ENCODE peak calls at places on chromosome 16, in four cellular contexts. One of them, this sample, is unnamed.

GRCh38 chr16:87344931-87345631 is 27.9 kb upstream of the C16orf95 start:
- DNase-seq in mesothelial cell of epicardium: no peak
- DNase-seq in heart left ventricle: peak
- DNase-seq in MM.1S: no peak
- DNase-seq in this sample: no peak

GRCh38 chr16:65336169-65336568 is 214.3 kb upstream of the CDH11 start:
- DNase-seq in heart left ventricle: no peak
- DNase-seq in MM.1S: no peak
- DNase-seq in mesothelial cell of epicardium: no peak
- DNase-seq in this sample: no peak

GRCh38 chr16:89867918-89868317 is 5.5 kb upstream of the TCF25 start:
- DNase-seq in MM.1S: no peak
- DNase-seq in mesothelial cell of epicardium: no peak
- DNase-seq in heart left ventricle: no peak
- DNase-seq in this sample: no peak

GRCh38 chr16:520847-521246 is 6.7 kb upstream of the CAPN15 start:
- DNase-seq in mesothelial cell of epicardium: no peak
- DNase-seq in MM.1S: no peak
- DNase-seq in heart left ventricle: no peak
- DNase-seq in this sample: no peak

GRCh38 chr16:57022445-57022844 is 33.1 kb downstream of the NLRC5 start:
- DNase-seq in MM.1S: no peak
- DNase-seq in mesothelial cell of epicardium: no peak
- DNase-seq in heart left ventricle: no peak
- DNase-seq in this sample: no peak

GRCh38 chr16:2148714-2149629 is 547 bp downstream of the RAB26 start:
- DNase-seq in MM.1S: peak
- DNase-seq in mesothelial cell of epicardium: no peak
- DNase-seq in heart left ventricle: no peak
- DNase-seq in this sample: no peak

GRCh38 chr16:48918520-48919258 is 308.7 kb upstream of the N4BP1 start:
- DNase-seq in mesothelial cell of epicardium: no peak
- DNase-seq in MM.1S: no peak
- DNase-seq in heart left ventricle: no peak
- DNase-seq in this sample: no peak

GRCh38 chr16:239948-240277 is 5.3 kb downstream of the FAM234A start:
- DNase-seq in heart left ventricle: no peak
- DNase-seq in MM.1S: no peak
- DNase-seq in mesothelial cell of epicardium: no peak
- DNase-seq in this sample: no peak

GRCh38 chr16:75566889-75567255 is 693 bp downstream of the GABARAPL2 start:
- DNase-seq in MM.1S: peak
- DNase-seq in mesothelial cell of epicardium: peak
- DNase-seq in heart left ventricle: no peak
- DNase-seq in this sample: no peak

GRCh38 chr16:86222965-86223551 is 287.3 kb upstream of the FOXF1 start:
- DNase-seq in mesothelial cell of epicardium: peak
- DNase-seq in MM.1S: no peak
- DNase-seq in heart left ventricle: no peak
- DNase-seq in this sample: no peak
- TF ChIP-seq CTCF in mesothelial cell of epicardium: no peak
- TF ChIP-seq CTCF in MM.1S: no peak
- TF ChIP-seq CTCF in heart left ventricle: no peak
- TF ChIP-seq CTCF in this sample: no peak

DNA sequence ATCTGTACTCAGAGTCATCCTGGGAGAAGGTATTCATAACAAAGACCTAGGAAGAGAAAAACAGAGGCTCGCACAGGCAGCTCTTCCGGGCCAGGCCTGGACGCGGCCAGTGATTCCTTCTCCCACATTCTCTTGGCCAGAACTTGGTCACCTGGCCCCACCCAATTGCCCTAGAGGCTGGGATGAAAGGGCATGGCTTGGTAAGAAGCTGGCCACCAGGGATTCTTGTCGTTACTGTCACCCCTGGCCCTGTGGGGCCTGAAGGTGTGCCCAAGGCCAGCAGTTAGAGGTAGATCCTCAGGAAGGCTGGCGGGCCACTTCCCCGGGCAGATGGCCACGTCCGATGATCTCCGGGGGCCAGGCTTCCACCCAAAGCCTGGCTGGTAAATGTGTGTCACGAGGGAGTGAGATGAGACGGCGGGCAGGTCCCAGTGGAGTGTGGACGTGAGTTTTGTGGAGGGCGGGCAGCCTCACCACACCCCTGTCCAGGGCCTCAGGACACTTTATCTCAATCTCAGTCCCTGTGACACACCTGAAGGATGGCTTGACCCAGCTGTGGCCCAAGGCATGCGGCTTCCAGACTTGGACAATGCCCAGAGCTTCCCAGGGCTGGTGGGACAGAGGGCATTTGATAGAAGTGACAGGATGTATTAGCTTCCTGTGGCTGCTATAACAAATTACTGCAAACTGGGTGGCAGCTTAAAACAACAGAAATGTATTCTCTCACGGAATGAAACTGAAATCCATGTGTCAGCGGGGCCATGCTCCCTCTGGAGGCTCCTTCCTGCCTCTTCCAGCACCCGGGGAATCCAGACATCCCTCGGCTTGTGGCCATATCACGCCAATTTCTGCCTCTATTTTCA is 66.3 kb upstream of the GSE1 start:
- DNase-seq in heart left ventricle: no peak
- DNase-seq in MM.1S: no peak
- DNase-seq in mesothelial cell of epicardium: no peak
- DNase-seq in this sample: no peak
- TF ChIP-seq CTCF in heart left ventricle: peak
- TF ChIP-seq CTCF in MM.1S: no peak
- TF ChIP-seq CTCF in mesothelial cell of epicardium: no peak
- TF ChIP-seq CTCF in this sample: no peak

GRCh38 chr16:51049276-51049675 is 101.8 kb downstream of the SALL1 start:
- DNase-seq in mesothelial cell of epicardium: no peak
- DNase-seq in heart left ventricle: no peak
- DNase-seq in MM.1S: no peak
- DNase-seq in this sample: no peak

GRCh38 chr16:51048544-51048943 is 102.5 kb downstream of the SALL1 start:
- DNase-seq in MM.1S: no peak
- DNase-seq in heart left ventricle: no peak
- DNase-seq in mesothelial cell of epicardium: no peak
- DNase-seq in this sample: no peak

GRCh38 chr16:51050379-51050710 is 100.7 kb downstream of the SALL1 start:
- DNase-seq in heart left ventricle: no peak
- DNase-seq in mesothelial cell of epicardium: no peak
- DNase-seq in MM.1S: no peak
- DNase-seq in this sample: no peak

GRCh38 chr16:51051671-51052070 is 99.4 kb downstream of the SALL1 start:
- DNase-seq in MM.1S: no peak
- DNase-seq in heart left ventricle: no peak
- DNase-seq in mesothelial cell of epicardium: no peak
- DNase-seq in this sample: no peak

DNA sequence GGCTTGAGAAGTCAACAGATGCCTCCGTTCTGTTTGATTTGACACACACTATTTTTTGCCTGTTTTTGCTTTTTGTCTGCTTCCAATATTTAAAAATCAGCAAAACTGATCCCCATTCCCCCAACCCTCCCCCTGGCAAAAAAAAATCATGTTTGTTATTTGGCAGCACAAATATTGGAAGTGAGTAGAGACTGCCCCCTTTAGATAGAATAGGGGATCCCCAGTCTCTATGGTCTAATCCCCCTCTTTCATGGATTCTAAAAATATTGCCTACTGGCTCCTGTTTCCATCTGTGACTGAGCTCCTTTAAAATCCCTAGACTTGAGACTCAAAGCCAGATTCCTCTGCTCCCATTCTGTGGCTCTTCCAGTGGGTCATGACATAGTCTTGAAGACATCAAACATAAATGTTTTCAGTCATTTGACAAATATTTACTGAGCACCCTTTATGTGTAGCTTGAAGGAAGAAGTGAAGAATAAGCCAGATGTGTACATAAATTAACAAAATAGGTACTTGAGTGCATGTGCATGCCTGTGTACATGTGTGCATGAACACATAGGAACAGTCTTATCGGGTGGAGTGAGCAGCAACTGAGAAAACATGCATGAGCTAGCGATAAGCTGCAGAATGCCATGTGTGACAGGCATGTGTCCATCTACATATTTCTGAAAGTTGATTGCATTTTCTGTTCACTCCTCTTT is 101.2 kb downstream of the SALL1 start:
- DNase-seq in heart left ventricle: no peak
- DNase-seq in mesothelial cell of epicardium: no peak
- DNase-seq in MM.1S: no peak
- DNase-seq in this sample: no peak
- TF ChIP-seq CTCF in heart left ventricle: no peak
- TF ChIP-seq CTCF in mesothelial cell of epicardium: no peak
- TF ChIP-seq CTCF in MM.1S: no peak
- TF ChIP-seq CTCF in this sample: no peak

DNA sequence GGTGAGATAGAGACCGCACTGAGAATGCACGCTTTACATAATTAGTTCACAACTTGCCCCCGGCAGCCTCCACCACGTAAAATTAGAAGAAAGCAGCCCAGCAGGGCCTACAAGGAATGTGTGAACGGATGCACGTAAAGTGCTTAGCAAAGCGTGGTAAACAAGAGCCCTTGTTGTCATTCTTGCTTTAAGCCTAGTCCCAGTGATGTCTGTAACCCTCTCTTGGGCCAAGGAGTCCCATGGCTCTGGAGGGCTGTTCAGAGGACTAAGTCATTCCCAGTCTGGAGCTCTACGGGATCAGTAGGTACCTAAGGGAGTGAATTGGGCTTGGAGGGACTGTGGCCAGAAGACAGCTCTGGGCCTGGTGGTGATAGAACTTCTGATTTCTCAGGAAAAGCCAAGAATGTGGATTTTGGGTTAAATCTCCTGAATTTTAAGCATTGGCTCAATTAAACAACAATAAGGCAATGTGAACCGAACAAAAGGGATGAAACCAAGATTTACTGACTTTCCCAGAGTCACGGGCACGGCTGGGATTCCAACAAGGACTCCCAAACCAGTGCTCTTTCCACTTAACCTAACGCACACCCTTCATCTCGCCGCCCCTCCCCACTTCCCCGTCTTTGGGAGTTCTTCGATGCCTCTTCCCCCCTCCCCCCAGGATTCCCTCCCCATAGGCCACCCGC is 775 bp upstream of the CHP2 start:
- DNase-seq in heart left ventricle: no peak
- DNase-seq in mesothelial cell of epicardium: no peak
- DNase-seq in MM.1S: no peak
- DNase-seq in this sample: no peak
- TF ChIP-seq CTCF in heart left ventricle: no peak
- TF ChIP-seq CTCF in mesothelial cell of epicardium: no peak
- TF ChIP-seq CTCF in MM.1S: no peak
- TF ChIP-seq CTCF in this sample: no peak

GRCh38 chr16:67246945-67247697 is at the start of gene FHOD1:
- DNase-seq in MM.1S: peak
- DNase-seq in mesothelial cell of epicardium: peak
- DNase-seq in heart left ventricle: peak
- DNase-seq in this sample: peak
- TF ChIP-seq CTCF in MM.1S: peak
- TF ChIP-seq CTCF in mesothelial cell of epicardium: no peak
- TF ChIP-seq CTCF in heart left ventricle: no peak
- TF ChIP-seq CTCF in this sample: no peak

DNA sequence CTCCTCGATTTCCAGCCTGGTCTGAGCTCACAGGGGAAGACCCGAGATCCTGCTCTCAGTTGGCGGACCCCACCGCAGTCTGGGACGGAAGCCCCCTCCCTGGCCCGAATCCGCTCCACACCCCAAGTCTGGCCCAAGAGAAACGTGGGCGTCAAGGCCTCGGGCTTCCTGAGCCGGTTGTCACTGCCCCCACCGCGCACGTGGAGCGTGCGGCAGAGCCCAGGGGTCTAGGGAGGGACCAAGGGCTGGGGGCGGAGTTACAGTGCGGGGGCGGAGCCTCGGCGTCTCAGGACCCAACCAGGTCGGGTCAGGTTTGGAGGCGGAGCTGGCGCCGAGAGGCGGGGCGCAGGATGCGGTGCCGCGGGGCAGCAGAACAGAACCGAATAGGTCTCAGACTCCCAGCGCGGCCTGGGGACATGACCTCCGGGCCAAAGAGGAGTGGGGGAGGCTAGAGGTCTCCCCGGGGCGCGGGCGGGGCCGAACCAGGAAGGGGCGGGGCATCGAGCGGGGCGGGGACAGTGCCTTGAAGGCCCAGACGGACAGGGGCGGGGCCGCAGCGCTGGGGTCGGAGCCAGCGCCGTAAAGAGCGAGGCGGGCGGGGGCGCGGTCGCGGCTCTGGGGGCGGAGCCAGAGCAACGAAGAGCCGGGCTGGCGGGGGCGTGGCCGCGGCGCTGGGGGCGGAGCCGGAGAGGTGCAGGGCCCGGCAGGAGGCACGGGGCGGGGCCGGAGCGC is 429 bp upstream of the ZFPM1 start:
- DNase-seq in heart left ventricle: peak
- DNase-seq in MM.1S: peak
- DNase-seq in mesothelial cell of epicardium: peak
- DNase-seq in this sample: peak
- TF ChIP-seq CTCF in heart left ventricle: no peak
- TF ChIP-seq CTCF in MM.1S: no peak
- TF ChIP-seq CTCF in mesothelial cell of epicardium: no peak
- TF ChIP-seq CTCF in this sample: no peak

GRCh38 chr16:82382521-82382920 is 212.5 kb upstream of the MPHOSPH6 start:
- DNase-seq in mesothelial cell of epicardium: no peak
- DNase-seq in heart left ventricle: no peak
- DNase-seq in MM.1S: no peak
- DNase-seq in this sample: no peak

GRCh38 chr16:82384897-82385296 is 214.9 kb upstream of the MPHOSPH6 start:
- DNase-seq in heart left ventricle: no peak
- DNase-seq in mesothelial cell of epicardium: no peak
- DNase-seq in MM.1S: no peak
- DNase-seq in this sample: no peak

GRCh38 chr16:82379601-82380000 is 209.6 kb upstream of the MPHOSPH6 start:
- DNase-seq in MM.1S: no peak
- DNase-seq in heart left ventricle: no peak
- DNase-seq in mesothelial cell of epicardium: no peak
- DNase-seq in this sample: no peak

GRCh38 chr16:82386771-82387170 is 216.7 kb upstream of the MPHOSPH6 start:
- DNase-seq in heart left ventricle: no peak
- DNase-seq in mesothelial cell of epicardium: no peak
- DNase-seq in MM.1S: no peak
- DNase-seq in this sample: no peak

GRCh38 chr16:82384017-82384416 is 214.0 kb upstream of the MPHOSPH6 start:
- DNase-seq in MM.1S: no peak
- DNase-seq in mesothelial cell of epicardium: no peak
- DNase-seq in heart left ventricle: no peak
- DNase-seq in this sample: no peak
- TF ChIP-seq CTCF in MM.1S: no peak
- TF ChIP-seq CTCF in mesothelial cell of epicardium: no peak
- TF ChIP-seq CTCF in heart left ventricle: no peak
- TF ChIP-seq CTCF in this sample: no peak

GRCh38 chr16:14489460-14489859 is 140.6 kb downstream of the PARN start:
- DNase-seq in mesothelial cell of epicardium: no peak
- DNase-seq in MM.1S: no peak
- DNase-seq in heart left ventricle: no peak
- DNase-seq in this sample: no peak
- TF ChIP-seq CTCF in mesothelial cell of epicardium: peak
- TF ChIP-seq CTCF in MM.1S: peak
- TF ChIP-seq CTCF in heart left ventricle: no peak
- TF ChIP-seq CTCF in this sample: no peak

GRCh38 chr16:78656887-78657286 is 557.4 kb downstream of the WWOX start:
- DNase-seq in MM.1S: no peak
- DNase-seq in mesothelial cell of epicardium: no peak
- DNase-seq in heart left ventricle: no peak
- DNase-seq in this sample: no peak
- TF ChIP-seq CTCF in MM.1S: no peak
- TF ChIP-seq CTCF in mesothelial cell of epicardium: no peak
- TF ChIP-seq CTCF in heart left ventricle: no peak
- TF ChIP-seq CTCF in this sample: no peak

This sample was measured in natural killer cell.